ENCODE peak calls at places on chromosomes 13 and 19, in eight cellular contexts. One of them, this sample, is unnamed.

GRCh38 chr13:43285891-43286602 is 262.7 kb downstream of the DNAJC15 start:
- DNase-seq in body of pancreas: no peak
- DNase-seq in heart right ventricle: no peak
- DNase-seq in right atrium auricular region: no peak
- DNase-seq in H7: no peak
- DNase-seq in colonic mucosa: no peak
- DNase-seq in left ventricle myocardium inferior: no peak
- DNase-seq in endodermal cell: no peak
- DNase-seq in this sample: no peak

GRCh38 chr13:72050251-72050650 is 183.2 kb upstream of the DACH1 start:
- DNase-seq in endodermal cell: peak; percentile 54
- DNase-seq in left ventricle myocardium inferior: no peak
- DNase-seq in heart right ventricle: no peak
- DNase-seq in right atrium auricular region: no peak
- DNase-seq in body of pancreas: no peak
- DNase-seq in H7: no peak
- DNase-seq in colonic mucosa: no peak
- DNase-seq in this sample: no peak

GRCh38 chr13:44989941-44990340 is 603 bp downstream of the GPALPP1 start:
- DNase-seq in heart right ventricle: no peak
- DNase-seq in endodermal cell: peak; percentile 45
- DNase-seq in body of pancreas: no peak
- DNase-seq in colonic mucosa: no peak
- DNase-seq in right atrium auricular region: no peak
- DNase-seq in H7: peak; percentile 32
- DNase-seq in left ventricle myocardium inferior: no peak
- DNase-seq in this sample: no peak

GRCh38 chr19:51784922-51785690 is 9.9 kb upstream of the FPR3 start:
- DNase-seq in right atrium auricular region: peak; percentile 90
- DNase-seq in endodermal cell: no peak
- DNase-seq in colonic mucosa: peak; percentile 49
- DNase-seq in left ventricle myocardium inferior: peak; percentile 63
- DNase-seq in H7: no peak
- DNase-seq in heart right ventricle: peak; percentile 66
- DNase-seq in body of pancreas: peak; percentile 17
- DNase-seq in this sample: peak; percentile 62

GRCh38 chr13:112064222-112064621 is 2.7 kb upstream of the SOX1 start:
- DNase-seq in left ventricle myocardium inferior: no peak
- DNase-seq in right atrium auricular region: no peak
- DNase-seq in heart right ventricle: no peak
- DNase-seq in body of pancreas: no peak
- DNase-seq in H7: no peak
- DNase-seq in endodermal cell: no peak
- DNase-seq in colonic mucosa: no peak
- DNase-seq in this sample: no peak

GRCh38 chr13:27007166-27007565 is 164.4 kb downstream of the USP12 start:
- DNase-seq in endodermal cell: peak; percentile 53
- DNase-seq in left ventricle myocardium inferior: no peak
- DNase-seq in colonic mucosa: peak; percentile 17
- DNase-seq in H7: no peak
- DNase-seq in right atrium auricular region: no peak
- DNase-seq in body of pancreas: no peak
- DNase-seq in heart right ventricle: no peak
- DNase-seq in this sample: no peak

GRCh38 chr19:42693760-42694350 is 46.4 kb downstream of the PSG3 start:
- DNase-seq in endodermal cell: peak; percentile 63
- DNase-seq in heart right ventricle: no peak
- DNase-seq in colonic mucosa: no peak
- DNase-seq in body of pancreas: peak; percentile 25
- DNase-seq in left ventricle myocardium inferior: no peak
- DNase-seq in H7: peak; percentile 25
- DNase-seq in right atrium auricular region: no peak
- DNase-seq in this sample: no peak

GRCh38 chr13:28316129-28316528 is 177.8 kb downstream of the PAN3 start:
- DNase-seq in right atrium auricular region: no peak
- DNase-seq in left ventricle myocardium inferior: no peak
- DNase-seq in H7: no peak
- DNase-seq in heart right ventricle: no peak
- DNase-seq in colonic mucosa: no peak
- DNase-seq in body of pancreas: no peak
- DNase-seq in endodermal cell: no peak
- DNase-seq in this sample: no peak

GRCh38 chr19:40575326-40575725 is 1.3 kb upstream of the SHKBP1 start:
- DNase-seq in body of pancreas: no peak
- DNase-seq in heart right ventricle: no peak
- DNase-seq in right atrium auricular region: no peak
- DNase-seq in colonic mucosa: no peak
- DNase-seq in H7: peak; percentile 56
- DNase-seq in endodermal cell: no peak
- DNase-seq in left ventricle myocardium inferior: no peak
- DNase-seq in this sample: no peak

GRCh38 chr13:113777311-113778260 is 18.6 kb downstream of the TMEM255B start:
- DNase-seq in heart right ventricle: no peak
- DNase-seq in endodermal cell: peak; percentile 92
- DNase-seq in H7: peak; percentile 96
- DNase-seq in right atrium auricular region: no peak
- DNase-seq in left ventricle myocardium inferior: no peak
- DNase-seq in body of pancreas: no peak
- DNase-seq in colonic mucosa: no peak
- DNase-seq in this sample: no peak

GRCh38 chr13:90622547-90622946 is 724.9 kb upstream of the MIR17HG start:
- DNase-seq in left ventricle myocardium inferior: no peak
- DNase-seq in body of pancreas: no peak
- DNase-seq in heart right ventricle: no peak
- DNase-seq in H7: no peak
- DNase-seq in endodermal cell: no peak
- DNase-seq in right atrium auricular region: no peak
- DNase-seq in colonic mucosa: no peak
- DNase-seq in this sample: no peak

GRCh38 chr19:1017115-1017905 is 3.6 kb downstream of the TMEM259 start:
- DNase-seq in body of pancreas: peak; percentile 63
- DNase-seq in heart right ventricle: no peak
- DNase-seq in colonic mucosa: peak; percentile 78
- DNase-seq in endodermal cell: no peak
- DNase-seq in left ventricle myocardium inferior: peak; percentile 27
- DNase-seq in H7: no peak
- DNase-seq in right atrium auricular region: no peak
- DNase-seq in this sample: no peak
- H3K36me3 ChIP-seq in body of pancreas: no peaks in the 10 kb centered on the region
- H3K36me3 ChIP-seq in heart right ventricle: peaks cover 5% of the 10 kb centered on the region
- H3K36me3 ChIP-seq in colonic mucosa: no peaks in the 10 kb centered on the region
- H3K36me3 ChIP-seq in endodermal cell: peaks cover 17% of the 10 kb centered on the region
- H3K36me3 ChIP-seq in left ventricle myocardium inferior: peaks cover 21% of the 10 kb centered on the region
- H3K36me3 ChIP-seq in H7: peaks cover 4% of the 10 kb centered on the region
- H3K36me3 ChIP-seq in right atrium auricular region: peaks cover 26% of the 10 kb centered on the region
- H3K36me3 ChIP-seq in this sample: peaks cover 36% of the 10 kb centered on the region

DNA sequence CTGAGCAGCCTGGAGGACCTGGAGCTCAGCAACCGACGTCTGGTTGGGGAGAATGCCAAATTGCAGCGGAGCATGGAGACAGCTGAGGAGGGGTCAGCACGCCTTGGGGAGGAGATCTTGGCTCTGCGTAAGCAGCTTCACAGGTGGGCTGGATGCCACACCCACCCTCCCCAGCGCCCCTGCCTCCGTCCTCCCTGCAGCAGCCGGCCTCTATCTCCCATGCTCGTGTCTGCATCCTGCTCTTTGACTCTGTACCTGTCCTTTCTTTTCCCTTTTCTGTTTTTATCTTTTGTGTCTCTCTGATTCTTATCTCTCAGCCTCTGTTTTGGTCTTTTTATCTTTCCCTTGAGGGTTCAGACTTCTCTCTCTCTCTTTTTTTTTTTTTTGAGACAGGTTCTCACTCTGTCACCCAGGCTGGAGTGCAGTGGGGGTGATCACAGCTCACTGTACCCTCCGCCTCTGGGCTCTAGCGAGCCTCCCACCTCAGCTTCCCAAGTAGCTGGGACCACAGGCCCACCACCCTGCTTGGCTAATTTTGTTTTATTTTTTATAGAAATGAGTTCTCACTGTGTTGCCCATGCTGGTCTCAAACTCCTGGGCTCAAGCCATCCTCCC is 10.1 kb downstream of the KASH5 start:
- DNase-seq in heart right ventricle: no peak
- DNase-seq in endodermal cell: no peak
- DNase-seq in colonic mucosa: no peak
- DNase-seq in body of pancreas: no peak
- DNase-seq in right atrium auricular region: no peak
- DNase-seq in H7: peak; percentile 54
- DNase-seq in left ventricle myocardium inferior: no peak
- DNase-seq in this sample: no peak
- H3K27me3 ChIP-seq in heart right ventricle: peaks cover 9% of the 10 kb centered on the region
- H3K27me3 ChIP-seq in endodermal cell: peaks cover 2% of the 10 kb centered on the region
- H3K27me3 ChIP-seq in colonic mucosa: no peaks in the 10 kb centered on the region
- H3K27me3 ChIP-seq in body of pancreas: no peaks in the 10 kb centered on the region
- H3K27me3 ChIP-seq in right atrium auricular region: no peaks in the 10 kb centered on the region
- H3K27me3 ChIP-seq in H7: no peaks in the 10 kb centered on the region
- H3K27me3 ChIP-seq in left ventricle myocardium inferior: peaks cover 60% of the 10 kb centered on the region
- H3K27me3 ChIP-seq in this sample: no peaks in the 10 kb centered on the region

GRCh38 chr19:6421075-6422014 is 3.3 kb downstream of the KHSRP start:
- DNase-seq in heart right ventricle: no peak
- DNase-seq in body of pancreas: no peak
- DNase-seq in colonic mucosa: no peak
- DNase-seq in left ventricle myocardium inferior: no peak
- DNase-seq in endodermal cell: no peak
- DNase-seq in right atrium auricular region: no peak
- DNase-seq in H7: no peak
- DNase-seq in this sample: no peak
- H3K36me3 ChIP-seq in heart right ventricle: peaks cover 20% of the 10 kb centered on the region
- H3K36me3 ChIP-seq in body of pancreas: peaks cover 16% of the 10 kb centered on the region
- H3K36me3 ChIP-seq in colonic mucosa: peaks cover 27% of the 10 kb centered on the region
- H3K36me3 ChIP-seq in left ventricle myocardium inferior: peaks cover 53% of the 10 kb centered on the region
- H3K36me3 ChIP-seq in endodermal cell: peaks cover 69% of the 10 kb centered on the region
- H3K36me3 ChIP-seq in right atrium auricular region: peaks cover 47% of the 10 kb centered on the region
- H3K36me3 ChIP-seq in H7: peaks cover 47% of the 10 kb centered on the region
- H3K36me3 ChIP-seq in this sample: peaks cover 54% of the 10 kb centered on the region

GRCh38 chr19:7867092-7867844 is 6.9 kb downstream of the PRR36 start:
- DNase-seq in endodermal cell: no peak
- DNase-seq in heart right ventricle: no peak
- DNase-seq in left ventricle myocardium inferior: no peak
- DNase-seq in right atrium auricular region: no peak
- DNase-seq in H7: peak; percentile 20
- DNase-seq in body of pancreas: no peak
- DNase-seq in colonic mucosa: no peak
- DNase-seq in this sample: no peak

GRCh38 chr19:7864719-7865074 is 9.5 kb downstream of the PRR36 start:
- DNase-seq in body of pancreas: no peak
- DNase-seq in left ventricle myocardium inferior: no peak
- DNase-seq in colonic mucosa: no peak
- DNase-seq in H7: peak; percentile 47
- DNase-seq in right atrium auricular region: no peak
- DNase-seq in heart right ventricle: no peak
- DNase-seq in endodermal cell: no peak
- DNase-seq in this sample: no peak

GRCh38 chr19:7865262-7865911 is 8.8 kb downstream of the PRR36 start:
- DNase-seq in endodermal cell: no peak
- DNase-seq in right atrium auricular region: no peak
- DNase-seq in H7: peak; percentile 37
- DNase-seq in left ventricle myocardium inferior: no peak
- DNase-seq in body of pancreas: no peak
- DNase-seq in heart right ventricle: no peak
- DNase-seq in colonic mucosa: no peak
- DNase-seq in this sample: no peak

GRCh38 chr19:7868326-7868670 is 5.9 kb downstream of the PRR36 start:
- DNase-seq in colonic mucosa: no peak
- DNase-seq in left ventricle myocardium inferior: no peak
- DNase-seq in right atrium auricular region: no peak
- DNase-seq in endodermal cell: no peak
- DNase-seq in body of pancreas: no peak
- DNase-seq in H7: no peak
- DNase-seq in heart right ventricle: no peak
- DNase-seq in this sample: no peak

GRCh38 chr19:7866399-7867091 is 7.6 kb downstream of the PRR36 start:
- DNase-seq in body of pancreas: no peak
- DNase-seq in left ventricle myocardium inferior: no peak
- DNase-seq in heart right ventricle: no peak
- DNase-seq in right atrium auricular region: no peak
- DNase-seq in colonic mucosa: no peak
- DNase-seq in endodermal cell: no peak
- DNase-seq in H7: peak; percentile 25
- DNase-seq in this sample: no peak
- H3K27me3 ChIP-seq in body of pancreas: no peaks in the 10 kb centered on the region
- H3K27me3 ChIP-seq in left ventricle myocardium inferior: peaks cover 66% of the 10 kb centered on the region
- H3K27me3 ChIP-seq in heart right ventricle: peaks cover 54% of the 10 kb centered on the region
- H3K27me3 ChIP-seq in right atrium auricular region: no peaks in the 10 kb centered on the region
- H3K27me3 ChIP-seq in colonic mucosa: peaks cover 29% of the 10 kb centered on the region
- H3K27me3 ChIP-seq in endodermal cell: peaks cover 55% of the 10 kb centered on the region
- H3K27me3 ChIP-seq in H7: peaks cover 62% of the 10 kb centered on the region
- H3K27me3 ChIP-seq in this sample: no peaks in the 10 kb centered on the region

GRCh38 chr19:32822916-32823746 is 46.4 kb downstream of the SLC7A9 start:
- DNase-seq in colonic mucosa: no peak
- DNase-seq in H7: no peak
- DNase-seq in heart right ventricle: no peak
- DNase-seq in right atrium auricular region: no peak
- DNase-seq in endodermal cell: no peak
- DNase-seq in body of pancreas: no peak
- DNase-seq in left ventricle myocardium inferior: no peak
- DNase-seq in this sample: no peak
- H3K36me3 ChIP-seq in colonic mucosa: no peaks in the 10 kb centered on the region
- H3K36me3 ChIP-seq in H7: no peaks in the 10 kb centered on the region
- H3K36me3 ChIP-seq in heart right ventricle: no peaks in the 10 kb centered on the region
- H3K36me3 ChIP-seq in right atrium auricular region: no peaks in the 10 kb centered on the region
- H3K36me3 ChIP-seq in endodermal cell: no peaks in the 10 kb centered on the region
- H3K36me3 ChIP-seq in body of pancreas: no peaks in the 10 kb centered on the region
- H3K36me3 ChIP-seq in left ventricle myocardium inferior: no peaks in the 10 kb centered on the region
- H3K36me3 ChIP-seq in this sample: no peaks in the 10 kb centered on the region

This sample was measured in lung.